ENCODE peak calls at places on chromosomes 1 and 21, in five cellular contexts. P, E, G, I and V are unnamed samples.
A peak's percentile ranks its signal among the peaks of the same experiment; 100 is the strongest.

GRCh38 chr1:79441243-79441642 is 434.7 kb upstream of the ADGRL4 start:
- DNase-seq in E (no peak), G (no peak), P (no peak), I (no peak), V (no peak)

GRCh38 chr21:33419538-33420123 is 16.4 kb downstream of the IFNGR2 start:
- DNase-seq in P (peak; percentile 85), E (peak; percentile 62), I (no peak), G (no peak), V (no peak)

GRCh38 chr1:225699336-225699735 is 46.4 kb upstream of the ENAH start:
- DNase-seq in G (no peak), P (no peak), I (no peak), E (no peak), V (no peak)

GRCh38 chr1:112704511-112704907 is 2.4 kb downstream of the RHOC start:
- DNase-seq in G (no peak), P (no peak), E (no peak), I (no peak), V (no peak)

GRCh38 chr1:109650609-109651008 is 5.3 kb upstream of the GSTM4 start:
- DNase-seq in P (no peak), I (no peak), G (peak; percentile 6), E (no peak), V (no peak)

GRCh38 chr1:109158433-109158832 is 44.5 kb downstream of the ELAPOR1 start:
- DNase-seq in E (no peak), I (no peak), P (no peak), G (no peak), V (no peak)

GRCh38 chr1:247456914-247457638 is 828 bp downstream of the OR2B11 start:
- DNase-seq in P (no peak), I (no peak), E (peak; percentile 29), G (no peak), V (no peak)

GRCh38 chr1:203408485-203409229 is 57.7 kb upstream of the FMOD start:
- DNase-seq in E (peak; percentile 95), P (peak; percentile 82), I (no peak), G (peak; percentile 53), V (peak; percentile 31)

GRCh38 chr1:94541175-94542087 is at the start of gene F3:
- DNase-seq in I (no peak), E (peak; percentile 92), G (peak; percentile 92), P (peak; percentile 91), V (peak; percentile 72)

GRCh38 chr1:168454211-168454815 is 89.5 kb downstream of the XCL2 start:
- DNase-seq in I (no peak), G (no peak), E (no peak), P (peak; percentile 63), V (no peak)

GRCh38 chr1:28921286-28921869 is 7.0 kb downstream of the EPB41 start:
- DNase-seq in I (no peak), E (no peak), G (no peak), P (no peak), V (no peak)

GRCh38 chr1:164588388-164589341 is 29.7 kb downstream of the PBX1 start:
- DNase-seq in G (no peak), I (no peak), P (peak; percentile 46), E (peak; percentile 77), V (no peak)

GRCh38 chr1:224047538-224047937 is 66.4 kb upstream of the FBXO28 start:
- DNase-seq in P (peak; percentile 54), I (no peak), E (no peak), G (no peak), V (no peak)

GRCh38 chr1:170791941-170792340 is 128.0 kb downstream of the PRRX1 start:
- DNase-seq in P (peak; percentile 23), E (no peak), I (peak; percentile 63), G (no peak), V (no peak)

GRCh38 chr21:44436958-44437357 is 18.4 kb upstream of the LRRC3 start:
- DNase-seq in P (no peak), E (no peak), G (no peak), I (no peak), V (no peak)

GRCh38 chr1:54152696-54153095 is at the start of gene CDCP2:
- DNase-seq in I (no peak), P (no peak), E (no peak), G (no peak), V (no peak)
- H3K4me3 ChIP-seq in I (no peak within 1 kb of the TSS), P (no peak within 1 kb of the TSS), E (peak within 1 kb of the TSS; percentile 14), G (no peak within 1 kb of the TSS), V (no peak within 1 kb of the TSS)

GRCh38 chr1:232292818-232293217 is 337.1 kb downstream of the SIPA1L2 start:
- DNase-seq in E (no peak), I (no peak), P (no peak), G (no peak), V (no peak)

GRCh38 chr1:232292246-232292645 is 337.7 kb downstream of the SIPA1L2 start:
- DNase-seq in P (no peak), I (no peak), G (no peak), E (no peak), V (no peak)

GRCh38 chr1:232291681-232292080 is 338.3 kb downstream of the SIPA1L2 start:
- DNase-seq in G (no peak), I (no peak), E (peak; percentile 50), P (no peak), V (no peak)

GRCh38 chr1:232291258-232291657 is 338.7 kb downstream of the SIPA1L2 start:
- DNase-seq in E (peak; percentile 61), G (no peak), I (no peak), P (no peak), V (no peak)

DNA sequence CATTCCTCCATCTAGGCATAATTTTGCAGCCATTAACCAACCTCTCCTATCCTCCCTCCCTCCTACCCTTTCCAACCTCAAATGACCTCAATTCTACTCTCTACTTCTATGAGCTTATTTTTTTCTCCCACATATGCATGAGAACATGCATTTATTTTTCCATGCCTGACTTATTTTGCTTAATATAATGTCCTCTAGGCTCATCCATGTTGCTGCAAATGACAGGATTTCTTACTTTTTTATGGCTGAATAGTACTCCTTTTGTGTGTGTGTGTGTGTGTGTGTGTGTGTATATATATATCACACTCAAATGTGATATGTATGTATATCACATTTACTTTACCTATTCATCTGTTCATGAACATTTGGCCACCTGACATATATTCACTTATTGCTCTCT is 339.4 kb downstream of the SIPA1L2 start:
- DNase-seq in I (no peak), E (no peak), P (no peak), G (no peak), V (no peak)
- TF ChIP-seq CTCF in I (no peak), E (no peak), P (no peak), G (no peak), V (no peak)

GRCh38 chr1:30748098-30748698 is 9.4 kb downstream of the LAPTM5 start:
- DNase-seq in P (no peak), G (no peak), I (no peak), E (no peak), V (no peak)
- H3K4me3 ChIP-seq in P (no peak overlapping the region), G (no peak overlapping the region), I (no peak overlapping the region), E (no peak overlapping the region), V (no peak overlapping the region)

GRCh38 chr1:58786184-58786926 is 2.5 kb upstream of the JUN start:
- DNase-seq in I (no peak), E (no peak), G (no peak), P (peak; percentile 60), V (no peak)

GRCh38 chr1:58784758-58785423 is 1.0 kb upstream of the JUN start:
- DNase-seq in E (peak; percentile 94), G (peak; percentile 88), I (peak; percentile 85), P (peak; percentile 95), V (peak; percentile 60)

GRCh38 chr1:58783993-58784757 is at the start of gene JUN:
- DNase-seq in E (peak; percentile 100), I (peak; percentile 98), G (peak; percentile 99), P (peak; percentile 100), V (peak; percentile 97)

GRCh38 chr1:58786927-58787245 is 3.0 kb upstream of the JUN start:
- DNase-seq in P (no peak), G (no peak), I (no peak), E (no peak), V (no peak)

GRCh38 chr1:58785424-58786058 is 1.7 kb upstream of the JUN start:
- DNase-seq in G (peak; percentile 79), E (peak; percentile 31), P (no peak), I (no peak), V (no peak)
- TF ChIP-seq CTCF in G (no peak), E (no peak), P (no peak), I (no peak), V (no peak)

DNA sequence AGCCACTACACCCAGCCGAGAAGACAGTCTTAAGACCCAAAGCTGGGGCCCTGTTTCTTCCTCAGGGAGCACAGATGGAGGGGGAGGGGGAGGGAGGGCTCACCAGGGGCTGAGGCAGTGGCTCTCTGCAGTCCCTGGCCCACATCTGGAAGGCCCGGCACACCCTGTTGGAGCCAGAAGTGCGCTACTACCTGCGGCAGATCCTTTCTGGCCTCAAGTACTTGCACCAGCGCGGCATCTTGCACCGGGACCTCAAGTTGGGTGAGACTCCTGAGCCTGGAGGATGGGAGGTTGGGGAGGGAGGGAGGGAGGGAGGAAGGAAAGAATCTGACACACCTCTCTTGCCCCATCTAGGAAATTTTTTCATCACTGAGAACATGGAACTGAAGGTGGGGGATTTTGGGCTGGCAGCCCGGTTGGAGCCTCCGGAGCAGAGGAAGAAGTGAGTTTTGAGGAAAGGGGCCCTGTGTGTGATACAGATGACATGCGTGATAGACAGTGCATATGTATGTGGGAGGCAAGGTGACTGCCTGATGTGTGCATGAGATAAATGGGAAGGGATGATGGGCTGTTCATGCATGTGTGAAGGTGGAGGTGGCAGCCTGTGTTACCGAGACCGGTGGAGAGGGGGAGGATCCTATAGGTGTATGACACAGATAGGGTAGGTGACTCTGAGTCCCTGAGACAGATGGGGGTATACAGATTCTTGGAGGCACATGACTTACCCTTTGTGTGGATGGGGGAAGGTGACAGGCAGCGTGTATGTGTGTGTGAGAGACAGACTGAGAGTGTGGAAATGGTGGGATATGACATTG is 1.5 kb downstream of the PLK3 start:
- DNase-seq in I (no peak), P (no peak), G (no peak), E (peak; percentile 28), V (no peak)
- H3K4me3 ChIP-seq in I (peak overlapping the region; percentile 86), P (peak overlapping the region; percentile 66), G (peak overlapping the region; percentile 55), E (peak overlapping the region; percentile 100), V (peak overlapping the region; percentile 64)

DNA sequence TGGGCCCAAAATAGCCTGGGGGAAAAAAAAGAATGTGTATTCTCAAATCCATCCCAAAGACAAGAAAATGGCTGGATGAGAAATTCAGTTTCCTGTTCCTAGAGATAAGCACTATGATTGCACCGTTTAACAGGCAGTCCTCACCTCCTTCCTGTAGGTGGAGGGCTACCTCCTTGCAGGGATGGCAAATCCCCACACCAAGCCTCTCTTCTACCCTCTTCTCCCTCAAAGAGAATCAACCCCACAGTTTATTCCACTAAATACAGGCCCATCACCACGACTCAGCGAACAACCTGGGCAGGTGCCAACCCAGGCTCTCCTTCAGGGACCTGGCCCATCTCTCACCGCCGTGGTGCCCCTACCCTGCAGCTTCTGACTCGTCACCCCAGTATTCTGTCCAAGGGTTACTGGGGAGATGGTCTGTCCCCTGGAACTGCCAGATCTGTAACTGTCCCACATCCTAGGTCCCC is 3.4 kb upstream of the CHD5 start:
- DNase-seq in I (no peak), E (no peak), G (no peak), P (no peak), V (no peak)
- TF ChIP-seq CTCF in I (no peak), E (no peak), G (no peak), P (no peak), V (peak; percentile 38)